ENCODE peak calls at places on chromosomes 7 and 10, in seven cellular contexts. H is ascending aorta, R is DND-41, J is HL-60, O is right atrium auricular region, Q is left ventricle myocardium inferior, W is HCT116. X is an unnamed sample. For H3K27me3, the result is how much of the 10 kb centered on the place peaks cover.

GRCh38 chr7:133274265-133274664 is 21.4 kb downstream of the EXOC4 start:
- DNase-seq in H (no peak), R (no peak), J (no peak), O (no peak), Q (no peak), W (no peak), X (no peak)

GRCh38 chr10:126421745-126422144 is 33.5 kb upstream of the ADAM12 start:
- DNase-seq in H (no peak), R (no peak), J (no peak), O (no peak), Q (no peak), W (no peak), X (peak)

GRCh38 chr10:101906586-101907183 is 63.1 kb upstream of the KCNIP2 start:
- DNase-seq in H (no peak), R (no peak), J (no peak), O (no peak), Q (no peak), W (no peak), X (no peak)

GRCh38 chr7:129949292-129950133 is 3.2 kb downstream of the UBE2H start:
- DNase-seq in H (no peak), R (no peak), J (no peak), O (no peak), Q (no peak), W (peak), X (peak)

GRCh38 chr7:123600876-123601275 is 745 bp upstream of the ASB15 start:
- DNase-seq in H (no peak), R (no peak), J (no peak), O (no peak), Q (no peak), W (no peak), X (no peak)

GRCh38 chr10:114242235-114242634 is 3.2 kb downstream of the VWA2 start:
- DNase-seq in H (no peak), R (no peak), J (no peak), O (no peak), Q (no peak), W (no peak), X (no peak)

GRCh38 chr7:72445580-72445979 is 33.4 kb upstream of the CALN1 start:
- DNase-seq in H (no peak), R (no peak), J (no peak), O (no peak), Q (no peak), W (no peak), X (no peak)

GRCh38 chr10:13909911-13910617 is 323.3 kb downstream of the PRPF18 start:
- DNase-seq in H (no peak), R (no peak), J (no peak), O (no peak), Q (no peak), W (no peak), X (no peak)

GRCh38 chr10:3584926-3585784 is 199.9 kb downstream of the KLF6 start:
- DNase-seq in H (no peak), R (no peak), J (no peak), O (no peak), Q (no peak), W (no peak), X (no peak)

GRCh38 chr10:16632996-16633395 is 111.3 kb upstream of the C1QL3 start:
- DNase-seq in H (no peak), R (no peak), J (no peak), O (no peak), Q (no peak), W (no peak), X (no peak)

GRCh38 chr10:75243426-75243825 is 7.7 kb upstream of the COMTD1 start:
- DNase-seq in H (peak), R (no peak), J (no peak), O (no peak), Q (no peak), W (no peak), X (no peak)

GRCh38 chr7:1626769-1627168 is 43.3 kb upstream of the ELFN1 start:
- DNase-seq in H (no peak), R (no peak), J (no peak), O (no peak), Q (no peak), W (no peak), X (no peak)
- H3K27me3 ChIP-seq in H (under half), R (under half), J (under half), O (under half), Q (under half), W (under half), X (under half)

GRCh38 chr7:86600506-86601290 is 43.0 kb upstream of the GRM3 start:
- DNase-seq in H (no peak), R (no peak), J (no peak), O (no peak), Q (no peak), W (no peak), X (no peak)
- TF ChIP-seq CTCF in H (no peak), R (no peak), J (no peak), O (no peak), Q (no peak), W (no peak), X (no peak)

GRCh38 chr7:127252380-127252718 is 392 bp downstream of the GRM8 start:
- DNase-seq in H (no peak), R (no peak), J (no peak), O (no peak), Q (no peak), W (no peak), X (no peak)

GRCh38 chr7:127256326-127256725 is 3.6 kb upstream of the GRM8 start:
- DNase-seq in H (no peak), R (no peak), J (no peak), O (no peak), Q (no peak), W (no peak), X (no peak)

GRCh38 chr7:127252736-127253288 is at the start of gene GRM8:
- DNase-seq in H (peak), R (no peak), J (no peak), O (no peak), Q (peak), W (no peak), X (no peak)

GRCh38 chr7:127253289-127254162 is 785 bp upstream of the GRM8 start:
- DNase-seq in H (peak), R (no peak), J (peak), O (peak), Q (peak), W (peak), X (no peak)

GRCh38 chr7:127254163-127254684 is 1.5 kb upstream of the GRM8 start:
- DNase-seq in H (no peak), R (no peak), J (no peak), O (no peak), Q (no peak), W (no peak), X (no peak)
- H3K27me3 ChIP-seq in H (under half), R (under half), J (under half), O (under half), Q (half or more), W (under half), X (under half)

GRCh38 chr10:105206616-105207015 is 565.5 kb downstream of the SORCS3 start:
- DNase-seq in H (no peak), R (no peak), J (no peak), O (no peak), Q (no peak), W (no peak), X (no peak)

GRCh38 chr10:105210546-105210945 is 569.5 kb downstream of the SORCS3 start:
- DNase-seq in H (no peak), R (no peak), J (no peak), O (no peak), Q (no peak), W (no peak), X (no peak)

DNA sequence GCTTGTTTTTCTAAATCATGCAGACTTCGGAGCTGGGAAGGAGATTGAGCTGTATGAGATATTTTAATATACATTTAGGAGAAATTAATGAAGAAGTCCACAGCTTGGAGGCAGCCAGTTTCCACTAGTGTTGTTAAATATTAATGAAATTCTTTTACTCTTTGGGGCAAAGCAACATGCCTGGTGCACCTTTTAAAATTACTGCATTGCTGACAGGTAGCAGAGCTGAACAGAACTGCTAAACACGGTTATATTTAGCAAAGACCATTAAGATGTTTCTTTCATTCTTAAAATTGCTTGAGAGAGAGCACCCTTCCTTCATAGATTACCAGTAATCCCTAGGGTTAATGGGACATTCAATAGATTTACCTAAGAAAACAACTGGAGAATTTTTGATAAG is 566.5 kb downstream of the SORCS3 start:
- DNase-seq in H (no peak), R (no peak), J (no peak), O (no peak), Q (no peak), W (no peak), X (no peak)
- TF ChIP-seq CTCF in H (no peak), R (no peak), J (no peak), O (no peak), Q (no peak), W (no peak), X (no peak)

GRCh38 chr7:151172273-151173141 is 5.0 kb upstream of the GBX1 start:
- DNase-seq in H (peak), R (peak), J (peak), O (peak), Q (peak), W (peak), X (peak)

GRCh38 chr7:151168022-151168786 is 710 bp upstream of the GBX1 start:
- DNase-seq in H (no peak), R (no peak), J (peak), O (no peak), Q (no peak), W (no peak), X (no peak)

GRCh38 chr7:151167197-151167911 is at the start of gene GBX1:
- DNase-seq in H (no peak), R (no peak), J (no peak), O (no peak), Q (no peak), W (no peak), X (no peak)

GRCh38 chr7:151166629-151167196 is 781 bp downstream of the GBX1 start:
- DNase-seq in H (no peak), R (no peak), J (no peak), O (no peak), Q (no peak), W (no peak), X (no peak)

GRCh38 chr7:151168787-151169162 is 1.3 kb upstream of the GBX1 start:
- DNase-seq in H (no peak), R (no peak), J (no peak), O (no peak), Q (no peak), W (no peak), X (no peak)
- H3K27me3 ChIP-seq in H (under half), R (under half), J (half or more), O (under half), Q (half or more), W (under half), X (under half)

GRCh38 chr10:125084191-125085186 is 75.9 kb downstream of the CTBP2 start:
- DNase-seq in H (peak), R (no peak), J (no peak), O (peak), Q (peak), W (peak), X (peak)
- TF ChIP-seq CTCF in H (peak), R (no peak), J (no peak), O (peak), Q (no peak), W (no peak), X (peak)

GRCh38 chr10:133083422-133084100 is 4.2 kb upstream of the ADGRA1 start:
- DNase-seq in H (no peak), R (no peak), J (no peak), O (no peak), Q (no peak), W (no peak), X (no peak)
- H3K27me3 ChIP-seq in H (under half), R (under half), J (under half), O (under half), Q (half or more), W (under half), X (under half)

GRCh38 chr7:112410087-112410486 is 40.2 kb upstream of the IFRD1 start:
- DNase-seq in H (no peak), R (no peak), J (no peak), O (no peak), Q (no peak), W (no peak), X (no peak)

GRCh38 chr7:112407261-112407660 is 43.0 kb upstream of the IFRD1 start:
- DNase-seq in H (no peak), R (no peak), J (no peak), O (no peak), Q (no peak), W (no peak), X (no peak)

GRCh38 chr7:112414855-112415490 is 35.3 kb upstream of the IFRD1 start:
- DNase-seq in H (no peak), R (peak), J (no peak), O (no peak), Q (no peak), W (peak), X (no peak)

GRCh38 chr7:112416127-112416526 is 34.1 kb upstream of the IFRD1 start:
- DNase-seq in H (no peak), R (peak), J (no peak), O (no peak), Q (no peak), W (no peak), X (no peak)

GRCh38 chr7:112411186-112411795 is 39.0 kb upstream of the IFRD1 start:
- DNase-seq in H (no peak), R (no peak), J (no peak), O (no peak), Q (no peak), W (no peak), X (no peak)
- TF ChIP-seq CTCF in H (peak), R (peak), J (no peak), O (peak), Q (peak), W (peak), X (peak)